ENCODE peak calls at places on chromosomes 1 and 21, in six cellular contexts. One of them, this sample, is unnamed.
A peak's percentile ranks its signal among the peaks of the same experiment; 100 is the strongest.

GRCh38 chr21:37915941-37916794 is at the start of gene KCNJ6:
- DNase-seq in fibroblast of the aortic adventitia: peak; percentile 25
- DNase-seq in neural progenitor cell: peak; percentile 94
- DNase-seq in CD8-positive, alpha-beta T cell: no peak
- DNase-seq in epithelial cell of esophagus: peak; percentile 49
- DNase-seq in body of pancreas: peak; percentile 56
- DNase-seq in this sample: no peak

GRCh38 chr1:230818411-230818810 is 49.9 kb downstream of the C1orf198 start:
- DNase-seq in fibroblast of the aortic adventitia: no peak
- DNase-seq in neural progenitor cell: no peak
- DNase-seq in CD8-positive, alpha-beta T cell: no peak
- DNase-seq in epithelial cell of esophagus: no peak
- DNase-seq in body of pancreas: no peak
- DNase-seq in this sample: no peak

GRCh38 chr1:182198006-182198605 is 136.6 kb upstream of the ZNF648 start:
- DNase-seq in fibroblast of the aortic adventitia: peak; percentile 4
- DNase-seq in neural progenitor cell: no peak
- DNase-seq in CD8-positive, alpha-beta T cell: no peak
- DNase-seq in epithelial cell of esophagus: peak; percentile 48
- DNase-seq in body of pancreas: no peak
- DNase-seq in this sample: no peak

GRCh38 chr21:42433946-42434551 is 30.3 kb downstream of the UBASH3A start:
- DNase-seq in fibroblast of the aortic adventitia: no peak
- DNase-seq in neural progenitor cell: no peak
- DNase-seq in CD8-positive, alpha-beta T cell: no peak
- DNase-seq in epithelial cell of esophagus: peak; percentile 80
- DNase-seq in body of pancreas: peak; percentile 33
- DNase-seq in this sample: no peak

GRCh38 chr1:226737819-226738420 is 1.2 kb downstream of the ITPKB start:
- DNase-seq in fibroblast of the aortic adventitia: peak; percentile 42
- DNase-seq in neural progenitor cell: peak; percentile 61
- DNase-seq in CD8-positive, alpha-beta T cell: peak; percentile 54
- DNase-seq in epithelial cell of esophagus: peak; percentile 54
- DNase-seq in body of pancreas: peak; percentile 65
- DNase-seq in this sample: peak; percentile 34

GRCh38 chr21:29323189-29323588 is 24.5 kb downstream of the BACH1 start:
- DNase-seq in fibroblast of the aortic adventitia: no peak
- DNase-seq in neural progenitor cell: no peak
- DNase-seq in CD8-positive, alpha-beta T cell: no peak
- DNase-seq in epithelial cell of esophagus: no peak
- DNase-seq in body of pancreas: no peak
- DNase-seq in this sample: no peak

GRCh38 chr1:66333463-66334232 is 200.3 kb upstream of the SGIP1 start:
- DNase-seq in fibroblast of the aortic adventitia: no peak
- DNase-seq in neural progenitor cell: no peak
- DNase-seq in CD8-positive, alpha-beta T cell: peak; percentile 24
- DNase-seq in epithelial cell of esophagus: no peak
- DNase-seq in body of pancreas: no peak
- DNase-seq in this sample: no peak

GRCh38 chr1:108079550-108079949 is 114.6 kb upstream of the VAV3 start:
- DNase-seq in fibroblast of the aortic adventitia: no peak
- DNase-seq in neural progenitor cell: no peak
- DNase-seq in CD8-positive, alpha-beta T cell: peak; percentile 69
- DNase-seq in epithelial cell of esophagus: no peak
- DNase-seq in body of pancreas: no peak
- DNase-seq in this sample: no peak

GRCh38 chr1:232508161-232508661 is 121.7 kb downstream of the SIPA1L2 start:
- DNase-seq in fibroblast of the aortic adventitia: no peak
- DNase-seq in neural progenitor cell: peak; percentile 18
- DNase-seq in CD8-positive, alpha-beta T cell: no peak
- DNase-seq in epithelial cell of esophagus: no peak
- DNase-seq in body of pancreas: no peak
- DNase-seq in this sample: no peak

GRCh38 chr1:48619529-48619928 is 147.5 kb upstream of the SPATA6 start:
- DNase-seq in fibroblast of the aortic adventitia: peak; percentile 2
- DNase-seq in neural progenitor cell: peak; percentile 76
- DNase-seq in CD8-positive, alpha-beta T cell: no peak
- DNase-seq in epithelial cell of esophagus: peak; percentile 67
- DNase-seq in body of pancreas: peak; percentile 7
- DNase-seq in this sample: no peak

GRCh38 chr1:92459871-92460320 is 26.8 kb downstream of the GFI1 start:
- DNase-seq in fibroblast of the aortic adventitia: no peak
- DNase-seq in neural progenitor cell: no peak
- DNase-seq in CD8-positive, alpha-beta T cell: no peak
- DNase-seq in epithelial cell of esophagus: no peak
- DNase-seq in body of pancreas: no peak
- DNase-seq in this sample: no peak

GRCh38 chr1:151146416-151147131 is at the start of gene SEMA6C:
- DNase-seq in fibroblast of the aortic adventitia: peak; percentile 88
- DNase-seq in neural progenitor cell: peak; percentile 96
- DNase-seq in CD8-positive, alpha-beta T cell: peak; percentile 83
- DNase-seq in epithelial cell of esophagus: peak; percentile 92
- DNase-seq in body of pancreas: peak; percentile 94
- DNase-seq in this sample: peak; percentile 93

GRCh38 chr1:228953207-228953606 is 217.9 kb downstream of the RHOU start:
- DNase-seq in fibroblast of the aortic adventitia: no peak
- DNase-seq in neural progenitor cell: no peak
- DNase-seq in CD8-positive, alpha-beta T cell: no peak
- DNase-seq in epithelial cell of esophagus: no peak
- DNase-seq in body of pancreas: no peak
- DNase-seq in this sample: no peak

GRCh38 chr1:27864264-27864895 is 8.0 kb upstream of the THEMIS2 start:
- DNase-seq in fibroblast of the aortic adventitia: no peak
- DNase-seq in neural progenitor cell: no peak
- DNase-seq in CD8-positive, alpha-beta T cell: no peak
- DNase-seq in epithelial cell of esophagus: peak; percentile 82
- DNase-seq in body of pancreas: no peak
- DNase-seq in this sample: no peak

GRCh38 chr1:3886691-3887090 is 13.4 kb downstream of the C1orf174 start:
- DNase-seq in fibroblast of the aortic adventitia: no peak
- DNase-seq in neural progenitor cell: no peak
- DNase-seq in CD8-positive, alpha-beta T cell: no peak
- DNase-seq in epithelial cell of esophagus: no peak
- DNase-seq in body of pancreas: no peak
- DNase-seq in this sample: no peak

GRCh38 chr1:7755448-7755847 is 15.6 kb upstream of the VAMP3 start:
- DNase-seq in fibroblast of the aortic adventitia: peak; percentile 7
- DNase-seq in neural progenitor cell: peak; percentile 43
- DNase-seq in CD8-positive, alpha-beta T cell: no peak
- DNase-seq in epithelial cell of esophagus: no peak
- DNase-seq in body of pancreas: no peak
- DNase-seq in this sample: no peak

GRCh38 chr1:7751174-7751573 is 19.9 kb upstream of the VAMP3 start:
- DNase-seq in fibroblast of the aortic adventitia: no peak
- DNase-seq in neural progenitor cell: no peak
- DNase-seq in CD8-positive, alpha-beta T cell: no peak
- DNase-seq in epithelial cell of esophagus: no peak
- DNase-seq in body of pancreas: no peak
- DNase-seq in this sample: no peak

GRCh38 chr1:7754234-7754633 is 16.9 kb upstream of the VAMP3 start:
- DNase-seq in fibroblast of the aortic adventitia: no peak
- DNase-seq in neural progenitor cell: no peak
- DNase-seq in CD8-positive, alpha-beta T cell: no peak
- DNase-seq in epithelial cell of esophagus: no peak
- DNase-seq in body of pancreas: no peak
- DNase-seq in this sample: no peak

GRCh38 chr1:7749126-7749525 is 22.0 kb upstream of the VAMP3 start:
- DNase-seq in fibroblast of the aortic adventitia: no peak
- DNase-seq in neural progenitor cell: no peak
- DNase-seq in CD8-positive, alpha-beta T cell: no peak
- DNase-seq in epithelial cell of esophagus: no peak
- DNase-seq in body of pancreas: no peak
- DNase-seq in this sample: no peak

DNA sequence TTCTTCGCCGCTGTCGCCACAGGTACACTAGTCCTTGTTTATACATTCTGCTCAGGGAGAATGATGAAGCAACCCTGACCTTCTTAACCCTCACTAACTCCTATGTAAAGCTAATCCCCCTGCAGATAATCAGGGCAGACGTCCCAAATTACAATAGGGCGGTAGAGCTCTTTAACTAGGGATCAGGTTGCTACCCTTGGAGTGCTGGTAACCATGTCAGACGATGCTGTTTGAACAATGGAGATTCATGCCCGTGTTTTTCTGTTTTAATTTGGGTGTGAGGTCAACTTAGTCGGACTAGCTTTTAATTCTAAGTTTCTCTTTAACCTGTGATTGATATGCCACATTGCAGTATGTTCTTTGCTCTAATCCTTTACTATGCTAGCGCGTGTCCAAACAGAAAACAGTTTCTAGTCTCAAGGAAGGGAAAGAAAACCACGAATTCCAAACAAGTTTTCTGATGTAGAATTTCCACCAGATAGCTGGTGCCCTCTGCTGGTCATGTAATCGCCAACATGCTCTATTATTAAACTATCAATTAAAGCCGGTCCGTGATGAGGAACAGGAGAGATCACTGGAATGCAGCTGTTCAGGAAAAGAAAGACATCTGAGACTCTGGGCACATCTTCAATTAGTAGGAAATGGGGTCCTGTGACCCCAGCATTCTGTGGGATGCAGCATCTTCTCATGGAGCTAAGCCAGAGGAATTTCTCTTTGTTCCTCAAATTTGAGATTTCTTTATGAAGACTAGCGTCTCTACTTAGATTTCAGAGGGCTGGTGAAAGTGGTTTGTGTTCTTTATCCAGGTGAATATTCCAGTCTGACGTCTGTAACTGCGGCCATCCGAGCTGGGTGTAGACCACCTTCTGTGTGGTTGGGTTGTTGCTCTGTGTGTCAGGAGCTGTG is 18.3 kb upstream of the VAMP3 start:
- DNase-seq in fibroblast of the aortic adventitia: peak; percentile 81
- DNase-seq in neural progenitor cell: peak; percentile 90
- DNase-seq in CD8-positive, alpha-beta T cell: peak; percentile 48
- DNase-seq in epithelial cell of esophagus: peak; percentile 72
- DNase-seq in body of pancreas: peak; percentile 82
- DNase-seq in this sample: no peak
- H3K4me3 ChIP-seq in fibroblast of the aortic adventitia: peak overlapping the region; percentile 46
- H3K4me3 ChIP-seq in neural progenitor cell: peak overlapping the region; percentile 39
- H3K4me3 ChIP-seq in CD8-positive, alpha-beta T cell: no peak overlapping the region
- H3K4me3 ChIP-seq in epithelial cell of esophagus: peak overlapping the region; percentile 23
- H3K4me3 ChIP-seq in body of pancreas: no peak overlapping the region
- H3K4me3 ChIP-seq in this sample: no peak overlapping the region

GRCh38 chr21:44875341-44875740 is 1.9 kb upstream of the PTTG1IP start:
- DNase-seq in fibroblast of the aortic adventitia: peak; percentile 80
- DNase-seq in neural progenitor cell: no peak
- DNase-seq in CD8-positive, alpha-beta T cell: no peak
- DNase-seq in epithelial cell of esophagus: peak; percentile 77
- DNase-seq in body of pancreas: no peak
- DNase-seq in this sample: no peak
- TF ChIP-seq CTCF in fibroblast of the aortic adventitia: peak; percentile 20
- TF ChIP-seq CTCF in neural progenitor cell: no peak
- TF ChIP-seq CTCF in CD8-positive, alpha-beta T cell: no peak
- TF ChIP-seq CTCF in epithelial cell of esophagus: peak; percentile 40
- TF ChIP-seq CTCF in body of pancreas: no peak
- TF ChIP-seq CTCF in this sample: no peak

GRCh38 chr1:43366601-43367025 is 1.2 kb downstream of the ELOVL1 start:
- DNase-seq in fibroblast of the aortic adventitia: no peak
- DNase-seq in neural progenitor cell: peak; percentile 53
- DNase-seq in CD8-positive, alpha-beta T cell: no peak
- DNase-seq in epithelial cell of esophagus: peak; percentile 51
- DNase-seq in body of pancreas: no peak
- DNase-seq in this sample: no peak

GRCh38 chr1:43367026-43367903 is 546 bp downstream of the ELOVL1 start:
- DNase-seq in fibroblast of the aortic adventitia: no peak
- DNase-seq in neural progenitor cell: peak; percentile 45
- DNase-seq in CD8-positive, alpha-beta T cell: peak; percentile 51
- DNase-seq in epithelial cell of esophagus: peak; percentile 72
- DNase-seq in body of pancreas: peak; percentile 32
- DNase-seq in this sample: no peak

GRCh38 chr1:43365678-43366077 is 2.1 kb downstream of the ELOVL1 start:
- DNase-seq in fibroblast of the aortic adventitia: no peak
- DNase-seq in neural progenitor cell: no peak
- DNase-seq in CD8-positive, alpha-beta T cell: no peak
- DNase-seq in epithelial cell of esophagus: no peak
- DNase-seq in body of pancreas: no peak
- DNase-seq in this sample: no peak

GRCh38 chr1:43367904-43368645 is at the start of gene ELOVL1:
- DNase-seq in fibroblast of the aortic adventitia: peak; percentile 75
- DNase-seq in neural progenitor cell: peak; percentile 96
- DNase-seq in CD8-positive, alpha-beta T cell: peak; percentile 73
- DNase-seq in epithelial cell of esophagus: peak; percentile 92
- DNase-seq in body of pancreas: peak; percentile 96
- DNase-seq in this sample: peak; percentile 98

DNA sequence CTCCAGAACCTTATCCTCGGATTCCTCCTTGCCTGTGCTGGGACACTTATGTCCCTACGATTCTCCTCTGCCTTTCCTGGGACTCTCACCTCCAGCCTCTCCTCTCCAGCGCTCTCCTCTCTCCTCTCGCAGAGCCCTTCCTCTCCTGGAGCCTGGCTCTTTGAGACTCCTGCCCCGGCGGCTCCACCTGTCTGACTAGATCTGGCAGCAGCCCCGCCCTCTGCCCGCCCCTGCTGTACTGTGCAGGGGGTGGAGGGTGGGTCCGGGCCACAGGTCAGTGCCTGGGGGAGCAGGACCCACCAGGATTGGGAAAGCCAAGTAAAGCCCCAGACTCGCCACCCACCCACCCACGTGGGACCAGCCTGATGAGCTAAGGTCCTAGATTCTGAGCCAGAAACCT is 1.6 kb downstream of the ELOVL1 start:
- DNase-seq in fibroblast of the aortic adventitia: no peak
- DNase-seq in neural progenitor cell: peak; percentile 50
- DNase-seq in CD8-positive, alpha-beta T cell: no peak
- DNase-seq in epithelial cell of esophagus: peak; percentile 82
- DNase-seq in body of pancreas: peak; percentile 68
- DNase-seq in this sample: peak; percentile 90
- H3K4me3 ChIP-seq in fibroblast of the aortic adventitia: peak overlapping the region; percentile 86
- H3K4me3 ChIP-seq in neural progenitor cell: no peak overlapping the region
- H3K4me3 ChIP-seq in CD8-positive, alpha-beta T cell: no peak overlapping the region
- H3K4me3 ChIP-seq in epithelial cell of esophagus: peak overlapping the region; percentile 75
- H3K4me3 ChIP-seq in body of pancreas: no peak overlapping the region
- H3K4me3 ChIP-seq in this sample: no peak overlapping the region

DNA sequence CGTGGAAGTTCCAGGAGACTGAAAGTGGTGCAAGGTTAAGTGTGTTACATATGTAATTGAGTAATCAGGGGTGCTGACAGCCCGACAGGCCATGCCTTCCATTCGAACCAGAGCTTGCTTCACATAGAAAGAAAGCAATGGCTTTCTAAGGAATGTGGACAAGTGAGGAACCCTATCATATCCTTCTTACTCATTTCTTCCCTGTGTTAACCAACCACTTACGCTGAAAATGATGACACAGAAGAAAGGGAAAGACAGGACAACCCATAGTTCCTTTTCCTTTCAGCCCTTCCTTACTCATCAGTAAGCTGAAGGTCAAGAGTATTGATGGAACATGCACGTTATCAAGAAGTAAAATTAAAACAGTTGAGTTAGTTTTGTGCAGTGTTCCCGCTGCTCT is 48.1 kb upstream of the KCNA3 start:
- DNase-seq in fibroblast of the aortic adventitia: no peak
- DNase-seq in neural progenitor cell: no peak
- DNase-seq in CD8-positive, alpha-beta T cell: no peak
- DNase-seq in epithelial cell of esophagus: peak; percentile 8
- DNase-seq in body of pancreas: no peak
- DNase-seq in this sample: no peak
- TF ChIP-seq CTCF in fibroblast of the aortic adventitia: no peak
- TF ChIP-seq CTCF in neural progenitor cell: no peak
- TF ChIP-seq CTCF in CD8-positive, alpha-beta T cell: no peak
- TF ChIP-seq CTCF in epithelial cell of esophagus: no peak
- TF ChIP-seq CTCF in body of pancreas: no peak
- TF ChIP-seq CTCF in this sample: no peak